ENCODE peak calls at places on chromosome 14, in five cellular contexts. C is SK-N-SH, I is B cell, U is fibroblast of pulmonary artery, D is fibroblast of mammary gland. M is an unnamed sample.

GRCh38 chr14:75306917-75307699 is 28.5 kb downstream of the FOS start:
- DNase-seq in I (no peak), C (peak; percentile 41), U (no peak), D (peak; percentile 24), M (peak; percentile 57)

GRCh38 chr14:63777024-63777423 is 49.2 kb upstream of the SGPP1 start:
- DNase-seq in U (peak; percentile 70), I (no peak), D (peak; percentile 45), C (no peak), M (peak; percentile 41)

GRCh38 chr14:97413991-97414717 is 617.0 kb downstream of the VRK1 start:
- DNase-seq in U (no peak), C (no peak), I (no peak), D (no peak), M (no peak)

GRCh38 chr14:65261946-65262345 is 150.6 kb upstream of the FUT8 start:
- DNase-seq in D (no peak), I (no peak), C (no peak), U (no peak), M (no peak)

GRCh38 chr14:102525213-102526143 is 15.9 kb upstream of the ANKRD9 start:
- DNase-seq in U (peak; percentile 75), C (no peak), D (peak; percentile 67), I (peak; percentile 50), M (peak; percentile 83)

GRCh38 chr14:60561845-60562746 is 53.1 kb downstream of the SIX6 start:
- DNase-seq in D (peak; percentile 87), I (peak; percentile 20), C (peak; percentile 36), U (peak; percentile 79), M (peak; percentile 71)

GRCh38 chr14:25041484-25041883 is 8.5 kb downstream of the STXBP6 start:
- DNase-seq in U (no peak), I (no peak), D (no peak), C (no peak), M (no peak)

GRCh38 chr14:20706657-20707355 is 18.2 kb downstream of the ANG start:
- DNase-seq in I (no peak), C (no peak), D (no peak), U (peak; percentile 44), M (no peak)

GRCh38 chr14:104319489-104320241 is 181.3 kb downstream of the KIF26A start:
- DNase-seq in U (no peak), C (no peak), D (no peak), I (no peak), M (no peak)

GRCh38 chr14:77307099-77307496 is 13.6 kb downstream of the POMT2 start:
- DNase-seq in C (peak; percentile 26), U (no peak), D (no peak), I (no peak), M (no peak)

GRCh38 chr14:91753501-91754128 is 21.7 kb upstream of the CATSPERB start:
- DNase-seq in I (no peak), U (no peak), D (peak; percentile 55), C (no peak), M (peak; percentile 22)

GRCh38 chr14:91754185-91754584 is 22.3 kb upstream of the CATSPERB start:
- DNase-seq in C (no peak), I (no peak), U (no peak), D (no peak), M (no peak)

GRCh38 chr14:91751719-91752118 is 19.8 kb upstream of the CATSPERB start:
- DNase-seq in I (no peak), C (no peak), D (no peak), U (no peak), M (no peak)

GRCh38 chr14:91754819-91755218 is 22.9 kb upstream of the CATSPERB start:
- DNase-seq in I (no peak), U (no peak), C (no peak), D (peak; percentile 5), M (no peak)

GRCh38 chr14:91752956-91753355 is 21.1 kb upstream of the CATSPERB start:
- DNase-seq in D (no peak), C (no peak), I (no peak), U (no peak), M (no peak)
- TF ChIP-seq CTCF in D (no peak), C (no peak), I (no peak), U (no peak), M (no peak)

GRCh38 chr14:89237923-89238529 is 179.0 kb downstream of the FOXN3 start:
- DNase-seq in D (peak; percentile 29), U (peak; percentile 30), C (peak; percentile 61), I (no peak), M (peak; percentile 24)
- TF ChIP-seq CTCF in D (peak; percentile 46), U (peak; percentile 50), C (peak; percentile 41), I (no peak), M (peak; percentile 33)

DNA sequence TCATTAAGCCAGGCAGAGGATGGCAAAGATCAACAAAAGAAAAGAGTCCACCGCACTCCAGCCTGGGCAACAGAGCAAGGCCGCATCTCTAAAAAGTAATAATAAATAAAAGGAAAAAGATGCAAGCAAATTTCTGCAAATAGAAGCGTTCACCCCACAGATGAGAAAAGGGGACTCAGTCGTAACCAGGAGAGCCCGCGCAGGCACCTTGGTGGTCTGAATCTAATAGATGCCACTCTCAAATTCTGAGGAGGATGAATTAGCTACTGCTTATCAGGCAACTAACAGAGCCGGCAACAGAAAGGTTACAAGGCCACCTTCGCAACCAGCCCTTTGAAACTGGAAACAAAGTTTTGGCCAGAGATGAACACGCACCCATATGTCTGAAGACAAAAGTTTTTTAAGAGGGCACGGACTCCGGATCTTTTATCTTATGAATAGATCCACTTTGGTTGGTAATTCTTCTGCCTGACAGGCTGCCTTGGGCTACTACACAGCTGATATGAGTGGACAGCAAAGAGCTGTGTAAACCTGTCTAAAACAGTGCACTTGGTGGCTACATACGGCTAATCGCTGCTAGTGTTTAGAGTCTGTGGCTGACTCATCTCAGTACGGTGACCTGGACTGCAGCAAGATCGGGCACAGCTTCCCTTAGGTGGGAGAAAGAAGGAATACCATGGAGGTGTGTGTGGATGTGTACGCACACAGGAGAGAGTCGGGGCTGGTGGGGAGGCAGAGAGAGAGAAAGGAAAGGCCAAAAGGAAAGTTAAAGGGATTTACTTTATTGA is 32.9 kb upstream of the TTC7B start:
- DNase-seq in I (no peak), U (no peak), D (no peak), C (no peak), M (no peak)
- TF ChIP-seq CTCF in I (no peak), U (no peak), D (no peak), C (no peak), M (no peak)

DNA sequence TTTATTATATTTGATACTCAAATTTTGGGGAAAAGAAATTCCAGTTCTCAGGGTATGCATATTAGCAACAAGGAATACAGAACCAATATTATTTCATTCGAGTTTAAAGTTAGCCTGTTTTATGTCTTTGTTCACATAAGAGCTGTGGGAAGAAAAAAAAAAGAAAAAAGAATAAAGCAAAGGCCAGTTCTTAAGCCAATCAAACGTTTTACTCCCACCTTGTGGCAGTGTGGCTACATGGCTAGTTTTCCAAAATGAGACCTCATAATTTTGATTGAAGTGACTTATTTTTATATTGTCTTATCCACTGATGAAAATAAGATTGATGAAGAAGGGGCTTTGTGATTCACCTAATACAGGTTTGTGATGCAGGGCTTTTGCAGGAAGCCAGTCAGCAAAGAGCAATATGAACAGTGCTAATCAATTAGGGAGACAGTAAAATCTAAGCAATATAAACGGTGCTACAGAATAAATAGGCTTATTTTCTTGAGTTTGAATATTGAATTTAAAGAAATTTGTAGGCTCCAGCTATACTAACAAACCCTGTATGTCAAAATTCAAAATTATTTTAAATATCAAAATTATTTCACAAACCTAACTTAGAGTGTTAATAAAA is 624.1 kb upstream of the FOXG1 start:
- DNase-seq in C (peak; percentile 38), D (peak; percentile 8), U (peak; percentile 55), I (no peak), M (peak; percentile 44)
- TF ChIP-seq CTCF in C (peak; percentile 52), D (peak; percentile 31), U (peak; percentile 60), I (no peak), M (peak; percentile 48)

GRCh38 chr14:50342211-50343080 is 30.3 kb downstream of the DMAC2L start:
- DNase-seq in C (peak; percentile 78), U (peak; percentile 76), I (peak; percentile 62), D (peak; percentile 79), M (peak; percentile 30)
- TF ChIP-seq CTCF in C (peak; percentile 54), U (peak; percentile 21), I (peak; percentile 44), D (peak; percentile 31), M (peak; percentile 16)

GRCh38 chr14:58131386-58131785 is 20.6 kb downstream of the ARMH4 start:
- DNase-seq in I (no peak), D (peak; percentile 40), C (no peak), U (peak; percentile 12), M (no peak)
- TF ChIP-seq CTCF in I (no peak), D (no peak), C (no peak), U (no peak), M (no peak)

M was measured in MCF 10A.